ENCODE peak calls at places on chromosome 3, in six cellular contexts. O, R, U, S, I and Y are unnamed samples. For H3K4me1, the result is how much of the 10 kb centered on the place peaks cover.

GRCh38 chr3:117916839-117917238 is 1117.8 kb downstream of the IGSF11 start:
- DNase-seq in O (no peak), R (no peak), I (no peak), S (no peak), U (no peak), Y (no peak)

GRCh38 chr3:58058654-58059263 is 50.5 kb downstream of the FLNB start:
- DNase-seq in U (no peak), O (no peak), R (no peak), I (no peak), S (no peak), Y (no peak)

GRCh38 chr3:54600441-54601204 is 327.2 kb downstream of the LRTM1 start:
- DNase-seq in I (peak), S (no peak), U (no peak), R (no peak), O (no peak), Y (no peak)

GRCh38 chr3:30688776-30689175 is 82.4 kb downstream of the TGFBR2 start:
- DNase-seq in S (no peak), R (no peak), U (no peak), O (no peak), I (no peak), Y (no peak)

GRCh38 chr3:14258906-14259904 is 80.6 kb downstream of the LSM3 start:
- DNase-seq in R (no peak), S (no peak), I (no peak), U (no peak), O (no peak), Y (no peak)

GRCh38 chr3:45929042-45929679 is 14.1 kb upstream of the CXCR6 start:
- DNase-seq in R (no peak), I (no peak), O (peak), U (no peak), S (peak), Y (no peak)

GRCh38 chr3:69013256-69014021 is at the start of gene EOGT:
- DNase-seq in U (peak), O (peak), S (peak), R (peak), I (peak), Y (peak)

GRCh38 chr3:142282503-142282902 is 57.1 kb upstream of the GK5 start:
- DNase-seq in I (no peak), O (no peak), R (no peak), U (no peak), S (no peak), Y (no peak)

GRCh38 chr3:175805825-175806224 is 946.7 kb downstream of the NAALADL2 start:
- DNase-seq in O (no peak), I (no peak), R (no peak), U (no peak), S (no peak), Y (no peak)

GRCh38 chr3:118534519-118534918 is 500.1 kb downstream of the IGSF11 start:
- DNase-seq in I (no peak), U (no peak), O (no peak), S (no peak), R (no peak), Y (no peak)

GRCh38 chr3:47008258-47008671 is 28.8 kb downstream of the NBEAL2 start:
- DNase-seq in O (no peak), S (no peak), R (no peak), I (no peak), U (no peak), Y (no peak)

GRCh38 chr3:35296533-35296932 is 342.8 kb upstream of the ARPP21 start:
- DNase-seq in I (no peak), S (no peak), U (no peak), O (no peak), R (no peak), Y (no peak)

GRCh38 chr3:188046561-188047213 is 107.3 kb upstream of the LPP start:
- DNase-seq in I (no peak), O (no peak), U (no peak), S (no peak), R (no peak), Y (no peak)

GRCh38 chr3:63809607-63810006 is 9.5 kb upstream of the C3orf49 start:
- DNase-seq in I (no peak), S (no peak), O (no peak), U (peak), R (no peak), Y (no peak)

GRCh38 chr3:44529927-44530326 is 25.1 kb upstream of the ZKSCAN7 start:
- DNase-seq in I (no peak), U (no peak), S (peak), R (no peak), O (no peak), Y (no peak)

GRCh38 chr3:194497799-194498575 is 11.2 kb upstream of the ATP13A3 start:
- DNase-seq in U (no peak), I (no peak), R (no peak), O (no peak), S (no peak), Y (no peak)

GRCh38 chr3:106251160-106251892 is 382.5 kb upstream of the CBLB start:
- DNase-seq in I (no peak), O (no peak), S (no peak), U (peak), R (no peak), Y (no peak)

GRCh38 chr3:136787226-136787793 is 31.6 kb upstream of the SLC35G2 start:
- DNase-seq in O (no peak), S (no peak), I (no peak), R (peak), U (no peak), Y (no peak)
- H3K4me3 ChIP-seq in O (no peak), S (no peak), I (no peak), R (no peak), U (no peak), Y (peak)

GRCh38 chr3:183810643-183811594 is 14.5 kb downstream of the MAP6D1 start:
- DNase-seq in I (no peak), R (peak), O (no peak), S (no peak), U (no peak), Y (peak)

GRCh38 chr3:183807881-183808280 is 17.5 kb downstream of the MAP6D1 start:
- DNase-seq in R (no peak), I (no peak), O (no peak), S (no peak), U (no peak), Y (peak)

GRCh38 chr3:183809209-183809608 is 16.2 kb downstream of the MAP6D1 start:
- DNase-seq in R (peak), O (no peak), U (no peak), S (no peak), I (no peak), Y (no peak)

GRCh38 chr3:183808355-183808754 is 17.0 kb downstream of the MAP6D1 start:
- DNase-seq in R (no peak), S (no peak), I (no peak), U (no peak), O (no peak), Y (peak)

GRCh38 chr3:183807329-183807728 is 18.0 kb downstream of the MAP6D1 start:
- DNase-seq in I (no peak), O (no peak), R (no peak), U (no peak), S (no peak), Y (peak)
- H3K27ac ChIP-seq in I (no peak), O (no peak), R (no peak), U (no peak), S (no peak), Y (no peak)

GRCh38 chr3:126668450-126669401 is 13.8 kb upstream of the TXNRD3 start:
- DNase-seq in S (no peak), O (no peak), I (no peak), U (no peak), R (no peak), Y (no peak)
- H3K4me1 ChIP-seq in S (under half), O (under half), I (under half), U (under half), R (under half), Y (under half)

DNA sequence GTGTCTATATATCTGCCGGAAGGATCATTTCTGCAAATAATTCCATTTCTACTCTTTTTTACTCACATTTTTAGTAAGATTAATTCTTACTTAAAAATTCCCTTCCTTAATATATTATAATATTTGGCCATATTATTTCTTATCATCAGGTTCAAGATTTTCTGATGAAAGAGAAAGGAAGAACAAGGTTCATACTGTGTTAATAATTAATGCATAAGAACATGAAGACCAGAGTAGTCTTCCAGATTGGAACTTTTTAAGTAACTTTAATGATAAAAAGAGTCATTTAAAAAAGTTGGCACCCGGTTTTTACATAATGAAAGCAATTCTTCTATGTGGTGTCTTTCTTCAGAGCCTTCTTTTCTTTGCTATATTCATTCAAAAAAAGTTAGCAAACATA is 590 bp downstream of the ACKR4 start:
- DNase-seq in S (no peak), I (no peak), U (no peak), O (no peak), R (no peak), Y (no peak)
- H3K4me3 ChIP-seq in S (no peak), I (peak), U (no peak), O (no peak), R (no peak), Y (no peak)

DNA sequence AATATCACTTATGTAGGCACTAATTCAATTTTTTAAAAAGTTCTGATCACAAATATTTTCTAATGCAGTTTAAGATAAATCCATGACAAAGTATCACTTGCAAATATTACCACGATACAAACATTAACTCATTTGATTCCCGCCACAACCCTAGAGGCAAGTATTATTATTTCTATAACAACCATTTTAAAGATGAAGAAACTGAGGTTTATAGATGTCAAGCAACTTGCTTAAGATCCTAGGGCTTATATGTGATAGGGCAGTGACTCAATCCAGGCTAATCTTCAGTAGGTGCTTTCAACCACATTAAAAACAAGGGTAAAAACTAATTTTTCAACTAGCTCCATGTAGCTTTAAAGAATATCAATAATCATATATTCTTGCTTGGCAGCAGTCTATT is 1.7 kb downstream of the DYNC1LI1 start:
- DNase-seq in O (no peak), S (no peak), R (no peak), I (no peak), U (no peak), Y (no peak)
- H3K27ac ChIP-seq in O (no peak), S (no peak), R (no peak), I (no peak), U (no peak), Y (no peak)

GRCh38 chr3:15284121-15284889 is 48.1 kb downstream of the SH3BP5 start:
- DNase-seq in I (no peak), O (no peak), R (peak), S (no peak), U (no peak), Y (peak)
- H3K4me1 ChIP-seq in I (under half), O (under half), R (under half), S (under half), U (under half), Y (under half)

DNA sequence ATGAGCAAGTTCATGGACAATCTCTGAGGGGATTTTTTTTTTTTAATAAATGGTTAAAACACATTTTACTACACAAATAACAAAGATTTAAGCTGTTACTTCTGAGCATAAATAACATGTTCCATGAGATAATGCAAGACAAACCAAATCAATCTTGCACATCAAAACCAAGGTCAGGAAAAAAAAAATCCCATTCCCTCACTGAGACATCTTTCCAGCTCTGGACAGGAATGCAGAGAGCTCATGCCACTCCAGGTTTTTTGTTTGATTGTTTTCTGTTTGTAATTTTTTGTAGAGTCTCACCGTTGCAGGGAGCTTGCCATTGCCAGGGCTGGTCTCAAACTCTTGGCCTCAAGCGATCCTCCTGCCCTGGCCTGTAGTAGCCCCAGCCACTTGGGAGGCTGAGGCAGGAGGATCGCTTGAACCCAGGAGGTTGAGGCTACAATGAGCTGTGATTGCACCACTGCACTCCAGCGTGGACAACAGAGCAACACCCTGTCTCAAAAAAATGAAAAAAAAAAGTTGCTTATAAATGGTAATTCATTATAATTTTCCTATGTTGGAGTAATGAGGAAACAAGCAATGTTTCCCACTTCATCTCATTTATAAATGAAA is 14.0 kb downstream of the OSBPL10 start:
- DNase-seq in I (no peak), U (no peak), S (no peak), R (no peak), O (no peak), Y (no peak)
- H3K4me3 ChIP-seq in I (no peak), U (no peak), S (no peak), R (no peak), O (no peak), Y (no peak)

GRCh38 chr3:86234516-86235254 is 756.3 kb downstream of the VGLL3 start:
- DNase-seq in S (no peak), U (no peak), I (no peak), R (no peak), O (no peak), Y (no peak)
- H3K27ac ChIP-seq in S (no peak), U (no peak), I (no peak), R (no peak), O (no peak), Y (no peak)

DNA sequence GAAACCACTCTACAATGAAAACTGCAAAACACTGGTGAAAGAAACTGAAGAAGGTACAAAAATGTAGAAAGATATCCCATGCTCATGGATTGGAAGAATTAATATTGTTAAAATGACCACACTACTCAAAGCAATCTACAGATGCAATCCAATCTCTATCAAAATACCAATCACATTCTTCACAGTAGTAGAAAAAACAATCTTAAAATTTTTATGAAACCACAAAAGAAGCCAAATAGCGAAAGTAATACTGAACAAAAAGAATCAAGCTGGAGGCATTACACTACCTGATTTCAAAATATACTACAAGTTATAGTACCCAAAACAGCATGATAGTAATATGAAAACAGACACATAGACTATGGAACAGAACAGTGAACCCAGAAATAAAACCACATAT is 36.9 kb downstream of the TXNRD3 start:
- DNase-seq in U (peak), R (no peak), O (no peak), S (no peak), I (no peak), Y (no peak)
- H3K4me1 ChIP-seq in U (under half), R (under half), O (under half), S (under half), I (under half), Y (under half)

DNA sequence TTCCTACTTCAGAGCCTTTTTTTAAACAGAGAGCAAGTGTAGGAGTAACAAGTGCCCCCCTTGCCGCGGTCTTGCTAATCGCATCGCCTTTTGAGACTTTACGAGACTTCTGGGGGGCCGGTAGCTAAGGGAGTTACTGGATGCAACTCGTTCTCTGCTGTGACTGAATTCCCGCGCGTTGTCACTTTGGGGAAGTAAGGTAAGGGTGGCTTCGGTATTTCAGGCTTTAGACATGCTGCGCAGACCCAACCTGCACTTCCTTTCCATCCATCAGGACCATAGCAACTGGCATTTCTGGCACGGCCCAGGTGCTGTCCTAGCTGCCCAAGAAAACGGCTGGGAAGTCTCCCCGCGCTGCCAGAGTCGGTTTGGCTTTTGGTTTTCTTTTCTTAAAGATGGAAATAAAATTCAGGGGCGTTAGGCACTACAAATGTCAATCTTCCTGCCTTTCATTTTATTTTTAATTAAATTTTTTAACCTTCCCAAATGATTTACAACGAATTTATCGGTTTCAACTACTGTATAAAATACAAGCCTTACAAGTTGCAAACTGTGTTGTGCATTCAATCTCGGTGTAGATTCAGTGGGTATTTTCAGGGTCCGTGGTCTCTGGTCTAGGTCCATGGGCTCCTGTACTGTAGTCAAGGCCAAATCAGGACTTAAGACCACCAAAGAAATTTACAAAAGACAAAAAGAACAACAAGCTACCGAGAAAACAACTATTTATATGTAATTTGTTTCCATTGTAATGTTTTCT is 3.5 kb downstream of the MECOM start:
- DNase-seq in S (no peak), U (no peak), I (no peak), O (no peak), R (peak), Y (no peak)
- H3K4me3 ChIP-seq in S (no peak), U (no peak), I (no peak), O (no peak), R (no peak), Y (peak)